ENCODE peak calls at places on chromosomes 3 and 15, in six cellular contexts. Y is HL-60, M is astrocyte, S is HCT116, K is esophagus muscularis mucosa, N is Panc1. A is an unnamed sample.

GRCh38 chr3:14764331-14765064 is 54.3 kb upstream of the FGD5 start:
- DNase-seq in K (peak), Y (no peak), N (no peak), S (no peak), M (no peak), A (no peak)

GRCh38 chr3:32453346-32453745 is 49.3 kb downstream of the CMTM6 start:
- DNase-seq in M (peak), K (peak), S (no peak), N (no peak), Y (no peak), A (peak)

GRCh38 chr3:68336042-68336441 is 596.3 kb downstream of the TAFA4 start:
- DNase-seq in M (no peak), S (no peak), N (no peak), Y (no peak), K (no peak), A (no peak)

GRCh38 chr3:58009749-58010535 is 1.7 kb downstream of the FLNB start:
- DNase-seq in S (no peak), M (no peak), K (no peak), Y (no peak), N (no peak), A (no peak)

GRCh38 chr3:181711325-181712135 is at the start of gene SOX2:
- DNase-seq in K (peak), M (peak), N (no peak), S (peak), Y (no peak), A (no peak)

GRCh38 chr15:51281368-51281967 is 56.9 kb downstream of the CYP19A1 start:
- DNase-seq in S (peak), K (no peak), M (no peak), N (no peak), Y (peak), A (no peak)

GRCh38 chr3:147616998-147617619 is 207.9 kb downstream of the ZIC1 start:
- DNase-seq in K (no peak), N (no peak), S (peak), M (no peak), Y (no peak), A (no peak)

GRCh38 chr3:71551286-71551919 is 32.1 kb downstream of the FOXP1 start:
- DNase-seq in Y (no peak), S (no peak), K (no peak), M (peak), N (no peak), A (no peak)

GRCh38 chr15:45473068-45473467 is 49.5 kb downstream of the SLC30A4 start:
- DNase-seq in M (no peak), S (no peak), K (no peak), N (no peak), Y (no peak), A (no peak)

GRCh38 chr15:63211549-63211948 is 22.1 kb downstream of the RAB8B start:
- DNase-seq in S (no peak), Y (no peak), N (no peak), K (no peak), M (no peak), A (no peak)

GRCh38 chr3:171646357-171647133 is 163.7 kb downstream of the PLD1 start:
- DNase-seq in N (peak), K (no peak), M (peak), S (peak), Y (peak), A (peak)

GRCh38 chr3:12227833-12228232 is 61.0 kb upstream of the PPARG start:
- DNase-seq in M (peak), N (no peak), Y (peak), S (no peak), K (no peak), A (peak)

GRCh38 chr3:143507735-143508580 is 340.3 kb downstream of the SLC9A9 start:
- DNase-seq in Y (no peak), S (no peak), M (peak), K (no peak), N (no peak), A (peak)

GRCh38 chr15:41561104-41561776 is 2.2 kb downstream of the TYRO3 start:
- DNase-seq in K (no peak), Y (no peak), N (no peak), S (no peak), M (no peak), A (no peak)

GRCh38 chr3:71784201-71784913 is 591 bp downstream of the PROK2 start:
- DNase-seq in S (no peak), N (no peak), K (peak), Y (no peak), M (no peak), A (no peak)

GRCh38 chr3:3798641-3799113 is 554 bp upstream of the LRRN1 start:
- DNase-seq in S (no peak), K (no peak), Y (no peak), N (no peak), M (peak), A (no peak)

GRCh38 chr3:152346740-152347139 is 78.0 kb downstream of the MBNL1 start:
- DNase-seq in S (no peak), M (no peak), N (no peak), K (no peak), Y (no peak), A (no peak)

GRCh38 chr3:198079771-198080520 is 119.9 kb downstream of the LMLN start:
- DNase-seq in N (no peak), Y (no peak), S (peak), K (no peak), M (peak), A (no peak)

GRCh38 chr3:42875325-42876151 is at the start of gene CYP8B1:
- DNase-seq in K (no peak), S (no peak), Y (no peak), M (no peak), N (no peak), A (no peak)

GRCh38 chr15:74845581-74845980 is 2.6 kb upstream of the ULK3 start:
- DNase-seq in Y (no peak), S (no peak), K (no peak), N (no peak), M (no peak), A (no peak)

GRCh38 chr15:74843445-74843828 is 481 bp upstream of the ULK3 start:
- DNase-seq in Y (no peak), S (no peak), K (no peak), N (no peak), M (no peak), A (no peak)

GRCh38 chr15:74845208-74845568 is 2.2 kb upstream of the ULK3 start:
- DNase-seq in S (no peak), M (no peak), Y (no peak), N (no peak), K (no peak), A (no peak)

GRCh38 chr15:74843891-74844299 is 939 bp upstream of the ULK3 start:
- DNase-seq in S (no peak), K (no peak), M (no peak), Y (no peak), N (no peak), A (no peak)

GRCh38 chr15:74844319-74845207 is 1.6 kb upstream of the ULK3 start:
- DNase-seq in N (no peak), S (no peak), K (no peak), Y (no peak), M (no peak), A (no peak)
- H3K4me3 ChIP-seq in N (no peak), S (no peak), K (no peak), Y (no peak), M (no peak), A (no peak)

GRCh38 chr3:99400352-99400751 is 238.0 kb upstream of the COL8A1 start:
- DNase-seq in N (no peak), S (no peak), K (no peak), Y (no peak), M (no peak), A (no peak)

GRCh38 chr3:99396651-99397050 is 241.7 kb upstream of the COL8A1 start:
- DNase-seq in M (peak), K (no peak), N (no peak), Y (no peak), S (no peak), A (no peak)

DNA sequence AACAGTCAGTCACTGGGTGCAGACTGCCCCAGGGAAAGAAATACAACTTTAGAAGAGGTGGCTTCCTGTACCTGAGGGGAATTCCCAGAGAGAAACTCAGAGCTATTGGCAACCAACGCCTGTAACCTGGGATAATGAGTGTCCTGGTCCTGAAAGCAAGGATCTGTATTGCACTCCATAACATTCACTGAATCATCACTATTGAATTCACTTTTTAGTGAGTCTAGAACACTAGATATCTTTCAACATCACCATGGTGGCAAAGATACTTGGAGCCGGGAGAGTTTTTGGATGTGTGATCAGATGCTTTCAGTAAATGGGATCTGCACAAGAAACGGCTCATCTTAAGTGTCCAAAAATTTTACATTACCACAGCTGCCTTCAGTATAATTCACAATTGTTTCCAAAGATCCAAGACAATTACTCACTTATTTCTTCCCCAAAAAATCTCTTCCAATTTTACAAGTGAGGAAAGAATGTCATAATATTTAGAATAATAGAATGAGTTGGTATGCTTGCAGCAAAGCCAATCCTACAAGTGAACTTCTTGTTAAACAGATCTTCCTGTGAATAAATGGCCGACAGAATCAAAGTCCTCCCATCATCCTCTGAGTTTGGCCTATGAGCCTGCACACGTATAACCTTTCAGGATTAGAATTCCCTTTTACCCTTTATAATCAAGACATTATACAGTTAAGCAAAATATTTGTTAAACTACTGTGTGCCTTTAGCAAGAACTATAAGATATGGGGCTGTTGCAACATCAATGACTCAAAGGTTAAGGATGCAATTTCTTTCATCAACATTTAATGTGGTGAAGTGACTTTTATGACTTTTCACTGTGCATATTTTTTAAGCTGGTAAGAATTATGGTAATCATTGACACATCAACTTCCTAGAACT is 243.3 kb upstream of the COL8A1 start:
- DNase-seq in N (no peak), M (peak), S (no peak), Y (no peak), K (no peak), A (peak)
- H3K4me3 ChIP-seq in N (no peak), M (no peak), S (no peak), Y (no peak), K (no peak), A (no peak)

GRCh38 chr3:105860649-105861048 is 8.2 kb downstream of the CBLB start:
- DNase-seq in K (no peak), S (no peak), Y (no peak), M (no peak), N (no peak), A (no peak)

GRCh38 chr3:105863608-105864007 is 5.2 kb downstream of the CBLB start:
- DNase-seq in S (no peak), K (no peak), M (no peak), N (no peak), Y (no peak), A (no peak)

GRCh38 chr3:105865016-105865623 is 3.7 kb downstream of the CBLB start:
- DNase-seq in K (no peak), S (no peak), N (no peak), Y (no peak), M (peak), A (no peak)

GRCh38 chr3:105865867-105866350 is 2.9 kb downstream of the CBLB start:
- DNase-seq in K (no peak), Y (no peak), M (no peak), N (no peak), S (no peak), A (no peak)

DNA sequence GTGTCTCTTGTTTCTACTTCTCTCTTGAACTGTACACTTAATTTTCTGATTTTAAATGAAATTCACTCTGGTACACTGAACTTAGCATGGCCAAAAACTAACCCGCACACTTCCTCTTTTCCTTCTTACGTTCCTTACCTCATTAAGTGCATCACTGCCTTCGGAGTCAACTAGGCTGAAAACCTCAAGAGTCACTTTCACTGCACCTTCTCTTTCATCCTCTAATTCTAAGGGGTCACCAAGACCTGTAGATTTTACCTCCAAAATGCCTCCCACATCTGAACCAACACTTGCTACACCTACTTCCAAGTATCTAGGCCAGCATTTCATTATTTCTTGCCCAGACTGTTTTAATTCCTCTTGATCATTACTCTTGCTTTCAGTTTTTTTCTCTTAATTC is 6.6 kb downstream of the CBLB start:
- DNase-seq in M (no peak), S (no peak), Y (no peak), K (no peak), N (no peak), A (no peak)
- H3K4me3 ChIP-seq in M (no peak), S (no peak), Y (no peak), K (no peak), N (no peak), A (no peak)

DNA sequence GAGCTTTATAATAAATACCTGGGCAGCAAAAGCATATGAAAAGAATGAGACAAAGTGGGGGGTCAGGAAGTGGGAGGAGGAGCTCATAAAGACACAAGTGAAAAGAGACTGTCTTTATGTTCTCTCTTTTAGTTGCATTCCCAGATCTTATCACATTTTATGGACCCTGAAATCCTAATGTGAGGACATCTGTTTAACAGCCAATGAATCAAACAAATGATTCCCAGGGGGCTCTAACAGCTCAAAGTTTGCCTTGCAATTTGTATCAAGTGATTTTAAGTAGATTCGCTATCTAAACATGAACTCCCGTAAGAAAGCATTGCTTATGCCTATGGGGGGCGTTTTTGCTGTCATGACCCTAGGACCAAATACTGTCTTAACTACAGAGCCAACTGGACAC is 332.3 kb upstream of the CNTN4 start:
- DNase-seq in N (no peak), K (no peak), M (no peak), S (no peak), Y (no peak), A (no peak)
- H3K4me3 ChIP-seq in N (no peak), K (no peak), M (no peak), S (no peak), Y (no peak), A (no peak)

DNA sequence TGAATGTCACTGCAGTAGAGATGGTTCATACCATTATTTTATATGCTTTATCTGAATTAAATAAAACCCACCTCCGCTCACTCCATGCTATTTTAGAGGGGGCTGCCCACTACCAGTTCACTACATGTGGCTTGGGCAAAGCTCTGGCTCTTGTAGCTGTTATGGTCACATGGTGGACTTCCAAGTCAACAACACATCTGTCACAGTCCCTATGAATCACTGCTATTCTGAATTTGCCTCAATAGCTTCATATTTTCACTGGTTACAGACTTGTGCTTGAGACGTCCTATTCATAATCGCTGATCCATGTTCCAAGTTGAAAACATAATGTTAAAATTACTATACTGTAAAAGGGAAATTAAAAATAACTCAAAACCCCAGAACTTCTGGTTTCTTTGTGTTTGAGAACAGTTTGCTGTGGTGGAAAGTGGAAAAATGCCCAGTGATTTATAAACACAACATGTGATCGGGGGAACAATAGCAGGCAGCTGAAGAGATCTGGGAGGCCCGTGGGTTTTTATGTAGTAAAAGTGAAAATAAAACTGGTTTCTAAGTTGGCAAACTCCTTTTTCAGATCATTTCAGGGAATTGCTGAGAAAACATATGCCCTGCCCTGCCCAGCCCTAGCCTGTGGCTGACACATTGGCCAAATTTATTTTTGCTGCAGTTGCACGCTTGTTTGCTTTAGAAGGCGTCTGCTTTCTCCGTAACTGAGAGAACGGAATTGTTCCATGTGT is 128.8 kb upstream of the PRR23C start:
- DNase-seq in S (no peak), M (peak), K (no peak), Y (no peak), N (peak), A (peak)
- H3K4me3 ChIP-seq in S (no peak), M (peak), K (peak), Y (no peak), N (peak), A (peak)

GRCh38 chr3:130737622-130738021 is 9.0 kb downstream of the PIK3R4 start:
- DNase-seq in M (no peak), N (no peak), Y (peak), K (no peak), S (no peak), A (no peak)
- H3K4me3 ChIP-seq in M (no peak), N (no peak), Y (no peak), K (no peak), S (no peak), A (no peak)

A was measured in skeletal muscle cell.